ENCODE peak calls at places on chromosomes 2 and 18, in eight cellular contexts. One of them, this sample, is unnamed.

GRCh38 chr18:6437937-6438818 is 23.5 kb upstream of the L3MBTL4 start:
- DNase-seq in Ammon's horn: no peak
- DNase-seq in AG09319: no peak
- DNase-seq in NCI-H748 treated with DMSO at 0.1 percent for 48 hours: no peak
- DNase-seq in body of pancreas: no peak
- DNase-seq in D341Med: no peak
- DNase-seq in AG08395: no peak
- DNase-seq in foreskin melanocyte: no peak
- DNase-seq in this sample: no peak

GRCh38 chr18:70289351-70290330 is 796 bp downstream of the SOCS6 start:
- DNase-seq in body of pancreas: peak
- DNase-seq in AG08395: peak
- DNase-seq in AG09319: no peak
- DNase-seq in NCI-H748 treated with DMSO at 0.1 percent for 48 hours: no peak
- DNase-seq in foreskin melanocyte: peak
- DNase-seq in Ammon's horn: no peak
- DNase-seq in D341Med: peak
- DNase-seq in this sample: no peak

GRCh38 chr18:24027156-24027555 is 12.6 kb downstream of the TTC39C start:
- DNase-seq in AG08395: peak
- DNase-seq in foreskin melanocyte: no peak
- DNase-seq in Ammon's horn: peak
- DNase-seq in AG09319: peak
- DNase-seq in NCI-H748 treated with DMSO at 0.1 percent for 48 hours: no peak
- DNase-seq in body of pancreas: no peak
- DNase-seq in D341Med: no peak
- DNase-seq in this sample: no peak

GRCh38 chr2:20184067-20184938 is 40.6 kb downstream of the SDC1 start:
- DNase-seq in AG09319: no peak
- DNase-seq in AG08395: peak
- DNase-seq in body of pancreas: no peak
- DNase-seq in D341Med: no peak
- DNase-seq in foreskin melanocyte: no peak
- DNase-seq in NCI-H748 treated with DMSO at 0.1 percent for 48 hours: no peak
- DNase-seq in Ammon's horn: no peak
- DNase-seq in this sample: no peak

GRCh38 chr2:105540642-105541041 is 141.8 kb upstream of the FHL2 start:
- DNase-seq in AG09319: no peak
- DNase-seq in body of pancreas: no peak
- DNase-seq in Ammon's horn: no peak
- DNase-seq in NCI-H748 treated with DMSO at 0.1 percent for 48 hours: no peak
- DNase-seq in foreskin melanocyte: no peak
- DNase-seq in AG08395: no peak
- DNase-seq in D341Med: no peak
- DNase-seq in this sample: no peak

GRCh38 chr2:74867841-74868658 is 34.1 kb downstream of the HK2 start:
- DNase-seq in Ammon's horn: no peak
- DNase-seq in foreskin melanocyte: peak
- DNase-seq in NCI-H748 treated with DMSO at 0.1 percent for 48 hours: no peak
- DNase-seq in AG08395: peak
- DNase-seq in AG09319: peak
- DNase-seq in D341Med: no peak
- DNase-seq in body of pancreas: peak
- DNase-seq in this sample: no peak

GRCh38 chr18:55453186-55453585 is 134.8 kb downstream of the TCF4 start:
- DNase-seq in NCI-H748 treated with DMSO at 0.1 percent for 48 hours: no peak
- DNase-seq in AG08395: no peak
- DNase-seq in AG09319: no peak
- DNase-seq in D341Med: no peak
- DNase-seq in Ammon's horn: no peak
- DNase-seq in body of pancreas: no peak
- DNase-seq in foreskin melanocyte: no peak
- DNase-seq in this sample: no peak

GRCh38 chr18:54532222-54532621 is 58.8 kb upstream of the DYNAP start:
- DNase-seq in D341Med: no peak
- DNase-seq in NCI-H748 treated with DMSO at 0.1 percent for 48 hours: no peak
- DNase-seq in AG08395: no peak
- DNase-seq in foreskin melanocyte: no peak
- DNase-seq in Ammon's horn: no peak
- DNase-seq in body of pancreas: no peak
- DNase-seq in AG09319: no peak
- DNase-seq in this sample: no peak

GRCh38 chr2:26297061-26297460 is 48.9 kb upstream of the SELENOI start:
- DNase-seq in NCI-H748 treated with DMSO at 0.1 percent for 48 hours: no peak
- DNase-seq in AG08395: no peak
- DNase-seq in foreskin melanocyte: no peak
- DNase-seq in D341Med: no peak
- DNase-seq in AG09319: no peak
- DNase-seq in body of pancreas: no peak
- DNase-seq in Ammon's horn: no peak
- DNase-seq in this sample: no peak

GRCh38 chr2:189142893-189143759 is 36.4 kb downstream of the COL5A2 start:
- DNase-seq in Ammon's horn: no peak
- DNase-seq in AG08395: peak
- DNase-seq in foreskin melanocyte: peak
- DNase-seq in body of pancreas: peak
- DNase-seq in D341Med: peak
- DNase-seq in NCI-H748 treated with DMSO at 0.1 percent for 48 hours: no peak
- DNase-seq in AG09319: no peak
- DNase-seq in this sample: no peak

GRCh38 chr2:238239872-238240760 is at the start of gene HES6:
- DNase-seq in body of pancreas: peak
- DNase-seq in AG09319: peak
- DNase-seq in AG08395: peak
- DNase-seq in D341Med: peak
- DNase-seq in NCI-H748 treated with DMSO at 0.1 percent for 48 hours: peak
- DNase-seq in foreskin melanocyte: peak
- DNase-seq in Ammon's horn: peak
- DNase-seq in this sample: peak

GRCh38 chr2:201008000-201008829 is 44.8 kb upstream of the ORC2 start:
- DNase-seq in foreskin melanocyte: no peak
- DNase-seq in D341Med: no peak
- DNase-seq in Ammon's horn: no peak
- DNase-seq in AG09319: no peak
- DNase-seq in AG08395: no peak
- DNase-seq in body of pancreas: no peak
- DNase-seq in NCI-H748 treated with DMSO at 0.1 percent for 48 hours: no peak
- DNase-seq in this sample: no peak

GRCh38 chr2:27737676-27738348 is 33.7 kb upstream of the MRPL33 start:
- DNase-seq in foreskin melanocyte: no peak
- DNase-seq in D341Med: no peak
- DNase-seq in Ammon's horn: peak
- DNase-seq in NCI-H748 treated with DMSO at 0.1 percent for 48 hours: no peak
- DNase-seq in body of pancreas: no peak
- DNase-seq in AG09319: no peak
- DNase-seq in AG08395: peak
- DNase-seq in this sample: no peak

GRCh38 chr18:31438402-31438801 is 9.1 kb upstream of the DSG3 start:
- DNase-seq in AG09319: no peak
- DNase-seq in foreskin melanocyte: no peak
- DNase-seq in AG08395: no peak
- DNase-seq in Ammon's horn: no peak
- DNase-seq in NCI-H748 treated with DMSO at 0.1 percent for 48 hours: no peak
- DNase-seq in D341Med: no peak
- DNase-seq in body of pancreas: no peak
- DNase-seq in this sample: no peak

GRCh38 chr18:70284976-70285610 is 3.8 kb upstream of the SOCS6 start:
- DNase-seq in Ammon's horn: peak
- DNase-seq in AG08395: no peak
- DNase-seq in AG09319: no peak
- DNase-seq in D341Med: no peak
- DNase-seq in body of pancreas: no peak
- DNase-seq in foreskin melanocyte: no peak
- DNase-seq in NCI-H748 treated with DMSO at 0.1 percent for 48 hours: no peak
- DNase-seq in this sample: no peak

GRCh38 chr2:68196120-68196716 is 38.5 kb downstream of the PNO1 start:
- DNase-seq in foreskin melanocyte: peak
- DNase-seq in body of pancreas: no peak
- DNase-seq in AG08395: peak
- DNase-seq in D341Med: peak
- DNase-seq in Ammon's horn: no peak
- DNase-seq in NCI-H748 treated with DMSO at 0.1 percent for 48 hours: no peak
- DNase-seq in AG09319: peak
- DNase-seq in this sample: peak

GRCh38 chr2:63424329-63425078 is 163.8 kb downstream of the WDPCP start:
- DNase-seq in AG09319: no peak
- DNase-seq in foreskin melanocyte: peak
- DNase-seq in AG08395: peak
- DNase-seq in Ammon's horn: no peak
- DNase-seq in D341Med: peak
- DNase-seq in NCI-H748 treated with DMSO at 0.1 percent for 48 hours: no peak
- DNase-seq in body of pancreas: no peak
- DNase-seq in this sample: no peak

GRCh38 chr18:50183556-50183955 is 11.4 kb downstream of the MYO5B start:
- DNase-seq in D341Med: no peak
- DNase-seq in AG08395: no peak
- DNase-seq in body of pancreas: no peak
- DNase-seq in foreskin melanocyte: no peak
- DNase-seq in Ammon's horn: no peak
- DNase-seq in NCI-H748 treated with DMSO at 0.1 percent for 48 hours: no peak
- DNase-seq in AG09319: no peak
- DNase-seq in this sample: no peak

GRCh38 chr2:228016402-228016801 is 145.0 kb downstream of the DAW1 start:
- DNase-seq in NCI-H748 treated with DMSO at 0.1 percent for 48 hours: no peak
- DNase-seq in AG08395: no peak
- DNase-seq in foreskin melanocyte: no peak
- DNase-seq in AG09319: no peak
- DNase-seq in D341Med: no peak
- DNase-seq in body of pancreas: no peak
- DNase-seq in Ammon's horn: no peak
- DNase-seq in this sample: no peak

GRCh38 chr18:36933552-36933951 is 104.6 kb downstream of the KIAA1328 start:
- DNase-seq in D341Med: no peak
- DNase-seq in body of pancreas: no peak
- DNase-seq in foreskin melanocyte: no peak
- DNase-seq in NCI-H748 treated with DMSO at 0.1 percent for 48 hours: no peak
- DNase-seq in AG09319: no peak
- DNase-seq in Ammon's horn: no peak
- DNase-seq in AG08395: no peak
- DNase-seq in this sample: no peak

GRCh38 chr18:78546281-78546680 is 433.3 kb upstream of the SALL3 start:
- DNase-seq in AG09319: no peak
- DNase-seq in NCI-H748 treated with DMSO at 0.1 percent for 48 hours: no peak
- DNase-seq in AG08395: no peak
- DNase-seq in Ammon's horn: no peak
- DNase-seq in foreskin melanocyte: no peak
- DNase-seq in body of pancreas: no peak
- DNase-seq in D341Med: no peak
- DNase-seq in this sample: no peak

GRCh38 chr2:37211939-37212338 is 15.6 kb downstream of the CEBPZOS start:
- DNase-seq in D341Med: no peak
- DNase-seq in NCI-H748 treated with DMSO at 0.1 percent for 48 hours: no peak
- DNase-seq in Ammon's horn: no peak
- DNase-seq in AG09319: no peak
- DNase-seq in body of pancreas: no peak
- DNase-seq in foreskin melanocyte: no peak
- DNase-seq in AG08395: no peak
- DNase-seq in this sample: no peak

GRCh38 chr2:196169521-196169920 is 1.9 kb downstream of the STK17B start:
- DNase-seq in AG08395: no peak
- DNase-seq in NCI-H748 treated with DMSO at 0.1 percent for 48 hours: no peak
- DNase-seq in Ammon's horn: no peak
- DNase-seq in body of pancreas: no peak
- DNase-seq in AG09319: no peak
- DNase-seq in D341Med: no peak
- DNase-seq in foreskin melanocyte: no peak
- DNase-seq in this sample: no peak

GRCh38 chr2:231928481-231928880 is 2.3 kb upstream of the NPPC start:
- DNase-seq in D341Med: no peak
- DNase-seq in foreskin melanocyte: no peak
- DNase-seq in AG09319: no peak
- DNase-seq in Ammon's horn: no peak
- DNase-seq in AG08395: no peak
- DNase-seq in NCI-H748 treated with DMSO at 0.1 percent for 48 hours: no peak
- DNase-seq in body of pancreas: no peak
- DNase-seq in this sample: no peak

This sample was measured in NCI-H446 treated with DMSO at 0.1 percent for 48 hours.